ENCODE peak calls at places on chromosomes 1 and 21, in four cellular contexts. U, X, A and L are unnamed samples. For H3K4me1, the result is how much of the 10 kb centered on the place peaks cover.

GRCh38 chr21:45839274-45839673 is 142.3 kb upstream of the COL6A1 start:
- DNase-seq in A (no peak), U (no peak), X (peak), L (no peak)

GRCh38 chr1:203871114-203871875 is 9.9 kb downstream of the SNRPE start:
- DNase-seq in A (peak), U (no peak), X (peak), L (peak)

GRCh38 chr1:205978676-205979075 is 24.5 kb downstream of the RAB7B start:
- DNase-seq in A (no peak), X (no peak), U (no peak), L (no peak)

GRCh38 chr1:86913399-86913895 is 479 bp downstream of the SELENOF start:
- DNase-seq in U (peak), X (peak), A (peak), L (no peak)

GRCh38 chr1:182002570-182002969 is 58.9 kb downstream of the ZNF648 start:
- DNase-seq in U (no peak), X (no peak), A (no peak), L (no peak)

GRCh38 chr21:41593784-41594138 is 85.8 kb upstream of the TMPRSS2 start:
- DNase-seq in X (no peak), U (no peak), A (no peak), L (no peak)

GRCh38 chr1:160428053-160428452 is 27.7 kb downstream of the VANGL2 start:
- DNase-seq in A (no peak), X (no peak), U (no peak), L (no peak)

GRCh38 chr1:5647226-5647625 is 345.0 kb downstream of the NPHP4 start:
- DNase-seq in U (no peak), A (no peak), X (no peak), L (no peak)

GRCh38 chr1:109210058-109210457 is 3.7 kb upstream of the SARS1 start:
- DNase-seq in U (no peak), X (no peak), A (no peak), L (no peak)

GRCh38 chr1:225572422-225572821 is 80.5 kb downstream of the ENAH start:
- DNase-seq in A (no peak), U (no peak), X (peak), L (no peak)

GRCh38 chr1:36872858-36873257 is 161.5 kb downstream of the GRIK3 start:
- DNase-seq in X (no peak), U (no peak), A (no peak), L (no peak)

GRCh38 chr1:33430751-33431593 is at the start of gene PHC2:
- DNase-seq in A (peak), U (peak), X (peak), L (peak)

GRCh38 chr1:34237416-34237815 is 60.7 kb downstream of the C1orf94 start:
- DNase-seq in A (no peak), X (no peak), U (no peak), L (no peak)

GRCh38 chr1:47443530-47444316 is 5.9 kb downstream of the FOXD2 start:
- DNase-seq in U (no peak), A (no peak), X (no peak), L (no peak)

GRCh38 chr1:114034561-114035303 is 55.5 kb downstream of the OLFML3 start:
- DNase-seq in X (no peak), U (no peak), A (no peak), L (no peak)

DNA sequence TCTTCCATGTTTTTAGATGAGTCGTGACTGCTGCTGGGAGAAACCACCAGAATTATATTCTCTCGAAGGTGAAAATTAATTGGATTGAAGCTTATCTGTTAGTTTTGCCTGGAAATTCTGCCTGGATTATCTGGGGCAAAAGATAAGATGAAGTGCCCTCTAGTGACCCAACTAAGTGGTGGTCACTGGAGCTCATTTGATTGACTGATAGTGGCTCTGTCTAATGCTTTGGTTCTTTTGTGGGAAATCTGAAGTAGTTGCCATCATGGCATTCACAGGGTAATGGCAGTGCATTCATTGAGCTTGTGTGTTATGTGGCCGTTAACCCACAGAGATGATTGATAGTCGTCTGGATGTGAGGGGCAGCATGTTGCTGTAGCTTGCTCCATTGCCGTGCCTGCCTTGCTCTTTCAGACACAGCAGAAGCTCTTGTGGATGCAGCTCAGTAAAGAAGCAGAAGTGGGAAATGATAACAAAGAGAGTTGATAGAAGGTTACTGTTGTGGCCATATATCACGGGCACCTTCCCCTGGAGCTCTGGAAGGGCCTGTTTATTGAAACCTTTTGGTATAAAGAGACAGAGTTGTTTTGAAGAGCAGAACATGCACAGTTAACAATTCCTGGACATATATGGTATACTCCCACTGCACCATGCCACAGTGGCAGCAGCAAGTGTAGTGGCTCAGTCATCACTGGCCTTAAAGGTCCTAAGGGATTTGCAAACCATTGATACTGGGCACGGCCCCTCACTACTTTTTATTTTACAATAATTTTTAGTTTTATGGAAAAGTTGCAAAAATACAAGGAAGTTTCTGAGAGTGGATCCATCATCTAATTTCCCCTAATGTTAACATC is 42.0 kb downstream of the CXADR start:
- DNase-seq in X (peak), U (no peak), A (peak), L (peak)
- TF ChIP-seq CTCF in X (peak), U (peak), A (peak), L (peak)

GRCh38 chr1:19946331-19946751 is 22.9 kb upstream of the PLA2G2E start:
- DNase-seq in X (no peak), U (no peak), A (no peak), L (no peak)

GRCh38 chr1:19945914-19946313 is 22.5 kb upstream of the PLA2G2E start:
- DNase-seq in A (no peak), X (no peak), U (no peak), L (no peak)

GRCh38 chr1:19954059-19954458 is 25.4 kb downstream of the PLA2G2A start:
- DNase-seq in U (no peak), A (no peak), X (no peak), L (no peak)

GRCh38 chr1:19949016-19949415 is 25.6 kb upstream of the PLA2G2E start:
- DNase-seq in X (peak), U (no peak), A (no peak), L (peak)
- TF ChIP-seq FOS in X (no peak), U (no peak), A (no peak), L (peak)

GRCh38 chr1:175209493-175209921 is 16.9 kb upstream of the KIAA0040 start:
- DNase-seq in U (no peak), A (no peak), X (no peak), L (no peak)

GRCh38 chr1:175206687-175207086 is 14.1 kb upstream of the KIAA0040 start:
- DNase-seq in X (no peak), U (no peak), A (no peak), L (peak)

GRCh38 chr1:175208773-175209492 is 16.4 kb upstream of the KIAA0040 start:
- DNase-seq in X (no peak), U (peak), A (no peak), L (no peak)

GRCh38 chr1:175207971-175208370 is 15.4 kb upstream of the KIAA0040 start:
- DNase-seq in A (no peak), X (no peak), U (no peak), L (no peak)

GRCh38 chr1:175210744-175211143 is 18.2 kb upstream of the KIAA0040 start:
- DNase-seq in X (no peak), U (no peak), A (no peak), L (no peak)
- H3K4me1 ChIP-seq in X (under half), U (under half), A (under half), L (under half)

GRCh38 chr1:52264530-52265115 is 101.4 kb downstream of the CC2D1B start:
- DNase-seq in A (no peak), U (no peak), X (no peak), L (no peak)
- TF ChIP-seq CTCF in A (peak), U (no peak), X (no peak), L (no peak)

DNA sequence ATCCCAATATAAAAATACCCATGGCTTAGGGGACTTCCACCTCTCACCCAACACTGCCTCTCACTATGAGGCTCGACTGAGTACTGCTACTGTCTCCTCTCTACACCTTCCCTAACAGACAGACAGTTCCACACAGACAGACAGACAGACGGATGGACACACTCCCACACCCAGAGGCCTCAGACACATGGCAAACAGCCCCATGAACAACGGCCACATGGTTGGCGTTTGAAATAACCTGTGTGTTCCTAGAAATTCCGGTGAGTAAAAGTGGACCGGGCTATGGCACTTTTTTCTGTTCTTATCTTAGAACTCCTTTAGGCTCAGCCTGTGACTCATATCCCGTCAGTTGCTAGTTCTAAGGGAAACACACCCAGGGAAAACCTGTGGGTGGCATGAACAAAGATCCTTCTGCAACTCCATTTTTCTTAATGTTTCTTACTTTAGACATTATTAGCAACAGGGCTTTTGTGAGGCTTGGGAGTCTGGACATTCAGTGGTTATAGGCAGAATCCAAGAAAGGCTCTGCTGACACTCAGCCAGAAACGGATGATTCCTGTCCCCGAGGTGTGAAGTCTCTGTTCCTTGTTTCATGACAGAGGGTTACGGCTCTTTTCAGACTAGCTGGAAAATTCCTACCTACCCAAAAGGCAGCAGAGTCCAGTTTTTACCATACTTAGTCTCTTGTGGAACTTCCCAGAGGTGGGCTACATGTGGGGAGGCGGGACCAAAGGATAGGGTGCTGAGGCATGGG is 90.5 kb upstream of the TLR5 start:
- DNase-seq in U (no peak), X (peak), A (peak), L (peak)
- TF ChIP-seq FOS in U (no peak), X (peak), A (peak), L (peak)